ENCODE peak calls at places on chromosomes 11 and 22, in four cellular contexts. Q is heart left ventricle, V is kidney, T is mucosa of descending colon. B is an unnamed sample.

GRCh38 chr11:15276616-15277015 is 161.9 kb downstream of the INSC start:
- DNase-seq in Q (no peak), T (no peak), V (no peak), B (no peak)

GRCh38 chr22:23913306-23913660 is 19.1 kb downstream of the MIF start:
- DNase-seq in T (no peak), Q (no peak), V (no peak), B (peak)

GRCh38 chr11:130609121-130610035 is 160.9 kb downstream of the ADAMTS15 start:
- DNase-seq in T (peak), V (no peak), Q (peak), B (no peak)

GRCh38 chr11:79342686-79343085 is 98.1 kb downstream of the TENM4 start:
- DNase-seq in T (no peak), Q (no peak), V (no peak), B (no peak)

GRCh38 chr11:92828576-92828975 is 140.9 kb upstream of the MTNR1B start:
- DNase-seq in Q (no peak), T (no peak), V (no peak), B (no peak)

GRCh38 chr11:110971110-110971509 is 258.9 kb upstream of the ARHGAP20 start:
- DNase-seq in Q (no peak), T (no peak), V (no peak), B (no peak)

GRCh38 chr11:10325398-10326079 is 20.7 kb downstream of the ADM start:
- DNase-seq in V (no peak), Q (no peak), T (no peak), B (no peak)

GRCh38 chr11:87743002-87743401 is 432.2 kb downstream of the RAB38 start:
- DNase-seq in V (no peak), T (no peak), Q (no peak), B (no peak)

GRCh38 chr22:50176850-50177536 is 6.5 kb downstream of the PANX2 start:
- DNase-seq in Q (peak), V (peak), T (peak), B (peak)

GRCh38 chr11:11389238-11389637 is 36.2 kb upstream of the CSNK2A3 start:
- DNase-seq in Q (no peak), T (peak), V (no peak), B (no peak)

GRCh38 chr11:112769170-112769569 is 192.1 kb upstream of the NCAM1 start:
- DNase-seq in T (no peak), Q (no peak), V (no peak), B (no peak)

GRCh38 chr11:42175203-42175602 is 715.8 kb upstream of the LRRC4C start:
- DNase-seq in T (no peak), V (no peak), Q (no peak), B (no peak)

GRCh38 chr22:39738746-39739145 is 154.8 kb downstream of the ENTHD1 start:
- DNase-seq in V (no peak), Q (no peak), T (no peak), B (no peak)

GRCh38 chr11:66104057-66104638 is 34.1 kb downstream of the PACS1 start:
- DNase-seq in T (no peak), V (no peak), Q (no peak), B (no peak)
- H3K4me3 ChIP-seq in T (no peak), V (no peak), Q (no peak), B (no peak)

GRCh38 chr22:38513063-38513462 is 7.0 kb upstream of the DDX17 start:
- DNase-seq in V (no peak), Q (no peak), T (no peak), B (peak)
- TF ChIP-seq CTCF in V (no peak), Q (no peak), T (no peak), B (peak)

DNA sequence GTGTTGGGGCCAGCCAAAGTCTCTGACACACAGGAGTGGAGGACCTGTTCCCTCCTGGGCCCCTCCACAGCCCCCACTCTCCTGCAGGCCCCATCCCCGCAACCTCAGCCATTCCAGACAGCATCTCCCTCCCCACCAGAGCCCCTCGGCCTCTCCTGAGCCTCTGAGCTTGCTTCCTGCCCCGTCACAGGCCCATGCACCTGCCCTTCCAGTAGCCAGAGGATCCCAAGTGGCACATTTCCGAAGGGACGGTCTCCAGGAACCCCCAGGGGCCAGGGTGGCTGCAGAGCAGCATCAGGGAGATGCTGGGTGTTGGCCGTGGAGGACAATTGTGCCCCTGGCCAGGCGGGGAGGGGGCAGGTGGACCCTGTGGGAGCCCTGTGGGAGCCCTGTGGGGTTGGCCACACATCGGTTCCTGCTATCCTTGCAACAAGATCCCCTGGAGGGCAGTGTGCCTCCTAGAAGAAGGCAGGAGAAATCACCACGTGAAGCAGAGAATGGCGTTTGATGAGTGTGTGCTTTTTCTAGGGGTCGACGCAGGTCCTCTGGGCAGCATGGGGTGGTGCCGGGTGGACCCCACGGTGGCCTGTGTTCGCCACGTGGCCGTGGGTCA is 45.3 kb upstream of the PPARA start:
- DNase-seq in V (no peak), T (no peak), Q (no peak), B (no peak)
- H3K4me3 ChIP-seq in V (no peak), T (no peak), Q (no peak), B (no peak)

GRCh38 chr11:76207642-76208378 is 1.5 kb upstream of the WNT11 start:
- DNase-seq in Q (peak), T (peak), V (peak), B (peak)

GRCh38 chr11:76209671-76209955 is 3.3 kb upstream of the WNT11 start:
- DNase-seq in V (peak), Q (no peak), T (peak), B (no peak)

GRCh38 chr11:76208829-76209670 is 2.7 kb upstream of the WNT11 start:
- DNase-seq in T (peak), V (peak), Q (peak), B (peak)

GRCh38 chr11:76209956-76210885 is 3.9 kb upstream of the WNT11 start:
- DNase-seq in Q (peak), V (peak), T (peak), B (peak)

DNA sequence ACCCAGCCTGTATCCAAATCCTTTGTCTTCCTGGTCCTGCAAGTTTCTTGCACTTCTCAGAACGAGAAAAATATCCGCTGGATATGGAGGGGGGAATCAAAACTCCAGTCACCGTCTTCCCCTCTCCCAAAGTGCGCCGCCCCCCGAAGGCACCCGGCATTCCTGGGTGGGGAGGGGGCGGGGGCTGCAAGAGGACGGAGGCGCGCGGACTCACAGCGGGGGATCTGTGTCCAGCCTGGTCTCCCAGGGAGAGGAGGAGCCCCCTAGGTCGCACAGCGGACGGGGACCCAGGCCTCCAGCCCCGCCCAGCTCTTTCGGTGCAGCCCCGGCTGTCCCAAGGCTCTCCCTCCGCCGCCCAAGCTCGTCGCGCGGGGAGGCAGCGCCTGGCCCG is 2.1 kb upstream of the WNT11 start:
- DNase-seq in T (no peak), Q (no peak), V (no peak), B (no peak)
- TF ChIP-seq CTCF in T (no peak), Q (no peak), V (no peak), B (no peak)

GRCh38 chr11:2137202-2138071 is 1.8 kb downstream of the IGF2 start:
- DNase-seq in T (peak), V (peak), Q (peak), B (no peak)

GRCh38 chr11:2138436-2139117 is 612 bp downstream of the IGF2 start:
- DNase-seq in V (peak), T (peak), Q (peak), B (no peak)

GRCh38 chr11:2139118-2139490 is at the start of gene IGF2:
- DNase-seq in T (no peak), V (peak), Q (peak), B (no peak)

GRCh38 chr11:2136952-2137201 is 2.3 kb downstream of the IGF2 start:
- DNase-seq in T (peak), V (no peak), Q (no peak), B (no peak)

DNA sequence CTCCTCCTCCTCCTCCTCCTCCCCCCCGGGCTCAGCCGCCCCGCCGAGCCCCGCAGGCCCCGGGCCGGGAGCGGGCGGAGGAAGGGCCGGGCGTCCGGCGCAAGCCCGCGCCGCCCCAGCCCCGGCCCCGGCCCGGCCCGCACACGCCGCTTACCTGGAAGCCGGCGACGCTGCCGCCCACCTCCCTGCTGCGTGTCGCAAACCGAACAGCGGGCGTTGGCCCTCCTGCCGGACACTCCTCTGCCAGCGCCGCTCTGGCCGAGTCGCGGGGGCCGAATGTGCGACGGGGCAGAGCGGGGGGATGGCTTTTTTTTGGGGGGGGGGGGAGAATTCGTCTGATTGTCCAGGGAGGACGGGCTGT is 1.1 kb downstream of the IGF2 start:
- DNase-seq in Q (peak), V (peak), T (peak), B (no peak)
- H3K4me3 ChIP-seq in Q (peak), V (no peak), T (no peak), B (no peak)